ENCODE peak calls at places on chromosomes 2 and 18, in eight cellular contexts. D is NCI-H82; S is CD8-positive, alpha-beta memory T cell; R is CD8-positive, alpha-beta T cell; P is COR-L47; B is T1000; H is posterior vena cava; I is M059J. Y is an unnamed sample.

GRCh38 chr2:143433158-143433557 is 303.9 kb downstream of the ARHGAP15 start:
- DNase-seq in S (no peak), B (no peak), D (peak), R (no peak), H (no peak), I (peak), P (peak), Y (no peak)

GRCh38 chr2:105929506-105929905 is 184.8 kb downstream of the NCK2 start:
- DNase-seq in D (no peak), P (peak), B (no peak), S (peak), R (peak), I (peak), H (no peak), Y (no peak)

GRCh38 chr2:69177785-69178636 is 165.0 kb downstream of the ANTXR1 start:
- DNase-seq in R (no peak), S (no peak), D (peak), P (no peak), I (peak), B (peak), H (peak), Y (peak)

GRCh38 chr18:45891806-45892205 is 66.3 kb downstream of the SIGLEC15 start:
- DNase-seq in R (no peak), H (no peak), P (no peak), D (no peak), B (no peak), S (no peak), I (no peak), Y (no peak)

GRCh38 chr2:33673937-33674336 is 74.8 kb upstream of the FAM98A start:
- DNase-seq in I (peak), D (peak), R (no peak), B (no peak), H (no peak), P (no peak), S (no peak), Y (no peak)

GRCh38 chr2:11389551-11390528 is 45.4 kb upstream of the ROCK2 start:
- DNase-seq in P (no peak), D (no peak), I (peak), B (peak), R (no peak), H (no peak), S (no peak), Y (peak)

GRCh38 chr2:239721531-239721930 is 303.6 kb downstream of the NDUFA10 start:
- DNase-seq in H (no peak), B (no peak), D (no peak), P (no peak), R (no peak), S (no peak), I (no peak), Y (no peak)

GRCh38 chr2:30899655-30900054 is 92.4 kb upstream of the CAPN13 start:
- DNase-seq in R (no peak), P (no peak), S (no peak), D (peak), I (no peak), B (no peak), H (peak), Y (no peak)

GRCh38 chr2:74481961-74482800 is 617 bp downstream of the CCDC142 start:
- DNase-seq in H (peak), I (no peak), P (peak), B (no peak), D (peak), S (no peak), R (peak), Y (peak)

Y was measured in mammary epithelial cell.